ENCODE peak calls at places on chromosomes 4 and X, in five cellular contexts. U, L, G, I and V are unnamed samples. For H3K36me3, the result is how much of the 10 kb centered on the place peaks cover.

GRCh38 chrX:24145340-24146186 is 4.0 kb upstream of the ZFX start:
- DNase-seq in U (no peak), L (peak), G (no peak), I (no peak), V (no peak)

GRCh38 chr4:25253072-25253447 is 19.2 kb downstream of the PI4K2B start:
- DNase-seq in U (no peak), L (no peak), G (no peak), I (no peak), V (no peak)

GRCh38 chr4:22987861-22988260 is 295.1 kb downstream of the GBA3 start:
- DNase-seq in U (no peak), L (no peak), G (no peak), I (no peak), V (no peak)

GRCh38 chr4:33107813-33108212 is 2387.6 kb downstream of the PCDH7 start:
- DNase-seq in U (no peak), L (no peak), G (no peak), I (no peak), V (no peak)

GRCh38 chr4:40564004-40564403 is 65.7 kb downstream of the RBM47 start:
- DNase-seq in U (no peak), L (no peak), G (no peak), I (no peak), V (no peak)

GRCh38 chr4:69066945-69067344 is 29.3 kb upstream of the UGT2B7 start:
- DNase-seq in U (no peak), L (no peak), G (no peak), I (no peak), V (no peak)

GRCh38 chr4:21512351-21512750 is 436.2 kb downstream of the KCNIP4 start:
- DNase-seq in U (no peak), L (no peak), G (peak), I (no peak), V (no peak)

GRCh38 chrX:1903380-1903935 is 288.6 kb downstream of the ASMT start:
- DNase-seq in U (no peak), L (peak), G (no peak), I (no peak), V (no peak)

GRCh38 chr4:16439003-16439402 is 212.7 kb upstream of the TAPT1 start:
- DNase-seq in U (no peak), L (no peak), G (no peak), I (no peak), V (no peak)

GRCh38 chrX:70262952-70263567 is 3.1 kb upstream of the P2RY4 start:
- DNase-seq in U (peak), L (peak), G (peak), I (no peak), V (no peak)

GRCh38 chrX:11759172-11759460 is 1.1 kb downstream of the MSL3 start:
- DNase-seq in U (no peak), L (no peak), G (no peak), I (no peak), V (no peak)

GRCh38 chrX:100931218-100931924 is 2.7 kb upstream of the XKRX start:
- DNase-seq in U (no peak), L (no peak), G (no peak), I (no peak), V (no peak)

GRCh38 chr4:4470208-4470607 is 71.6 kb downstream of the STX18 start:
- DNase-seq in U (no peak), L (no peak), G (no peak), I (no peak), V (no peak)

GRCh38 chr4:98603683-98604573 is 54.5 kb downstream of the TSPAN5 start:
- DNase-seq in U (no peak), L (no peak), G (no peak), I (no peak), V (no peak)

GRCh38 chr4:80263541-80264351 is 2.7 kb upstream of the FGF5 start:
- DNase-seq in U (peak), L (no peak), G (no peak), I (no peak), V (no peak)
- TF ChIP-seq CTCF in U (peak), L (no peak), G (no peak), I (no peak), V (no peak)

GRCh38 chrX:131789664-131790063 is 233.4 kb upstream of the STK26 start:
- DNase-seq in U (no peak), L (no peak), G (no peak), I (no peak), V (no peak)

GRCh38 chrX:131791608-131792355 is 231.3 kb upstream of the STK26 start:
- DNase-seq in U (no peak), L (no peak), G (no peak), I (no peak), V (no peak)

GRCh38 chrX:131792789-131793462 is 230.2 kb upstream of the STK26 start:
- DNase-seq in U (no peak), L (no peak), G (no peak), I (peak), V (no peak)

GRCh38 chrX:131795442-131796229 is 227.5 kb upstream of the STK26 start:
- DNase-seq in U (no peak), L (no peak), G (no peak), I (no peak), V (no peak)

DNA sequence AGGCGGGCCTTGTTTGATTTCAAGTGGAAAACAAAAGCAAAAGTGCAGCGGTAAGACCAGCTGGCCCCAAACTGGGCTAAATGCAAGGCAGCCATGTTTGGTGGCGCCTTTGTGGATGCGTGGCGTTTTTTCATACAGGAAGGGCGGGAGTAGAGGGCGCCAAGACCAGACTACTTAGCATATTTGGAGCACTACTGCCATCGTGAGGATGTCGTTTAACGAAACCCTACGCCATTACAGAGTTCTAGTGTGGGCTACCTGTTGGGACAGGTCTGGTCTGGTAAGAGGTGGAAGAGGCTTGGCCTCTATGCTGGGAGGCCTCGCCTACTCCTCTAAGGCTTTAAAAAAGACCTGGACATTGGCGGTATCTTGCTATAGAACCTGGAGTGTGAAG is 230.7 kb upstream of the STK26 start:
- DNase-seq in U (no peak), L (no peak), G (no peak), I (peak), V (peak)
- H3K36me3 ChIP-seq in U (half or more), L (under half), G (under half), I (under half), V (under half)

GRCh38 chr4:165335163-165335703 is 7.8 kb downstream of the MSMO1 start:
- DNase-seq in U (no peak), L (no peak), G (no peak), I (no peak), V (no peak)

GRCh38 chr4:165332502-165332901 is 5.0 kb downstream of the MSMO1 start:
- DNase-seq in U (no peak), L (no peak), G (no peak), I (no peak), V (no peak)

GRCh38 chr4:165331823-165332222 is 4.4 kb downstream of the MSMO1 start:
- DNase-seq in U (peak), L (no peak), G (no peak), I (no peak), V (no peak)

GRCh38 chr4:165331316-165331715 is 3.8 kb downstream of the MSMO1 start:
- DNase-seq in U (no peak), L (no peak), G (no peak), I (no peak), V (no peak)

DNA sequence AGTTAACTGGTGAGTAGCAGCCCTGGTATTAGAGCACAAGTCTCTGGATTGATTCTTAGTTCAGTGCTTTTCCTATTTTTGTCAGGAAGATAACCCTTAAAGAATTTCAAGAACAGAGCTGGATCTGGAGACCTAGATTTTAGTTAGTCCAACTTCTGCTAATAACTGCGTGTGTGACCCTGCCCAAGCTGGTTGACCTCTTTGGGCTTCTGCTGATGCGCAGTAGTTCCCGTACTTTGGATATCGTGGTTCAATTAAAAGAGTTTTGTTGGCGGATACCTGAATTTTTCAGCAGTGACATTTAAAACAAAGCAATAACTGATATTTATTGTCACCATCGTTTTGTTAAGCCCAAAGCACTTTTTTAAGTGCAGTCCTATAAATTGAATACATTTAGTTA is 9.3 kb downstream of the MSMO1 start:
- DNase-seq in U (no peak), L (no peak), G (no peak), I (no peak), V (no peak)
- TF ChIP-seq CTCF in U (no peak), L (no peak), G (no peak), I (no peak), V (no peak)

GRCh38 chr4:132865458-132865857 is 283.6 kb upstream of the PCDH10 start:
- DNase-seq in U (no peak), L (no peak), G (no peak), I (no peak), V (no peak)

GRCh38 chr4:132860976-132861375 is 288.1 kb upstream of the PCDH10 start:
- DNase-seq in U (no peak), L (no peak), G (no peak), I (no peak), V (no peak)

GRCh38 chr4:132865922-132866321 is 283.2 kb upstream of the PCDH10 start:
- DNase-seq in U (no peak), L (no peak), G (no peak), I (no peak), V (no peak)

GRCh38 chr4:132863619-132864018 is 285.5 kb upstream of the PCDH10 start:
- DNase-seq in U (no peak), L (no peak), G (no peak), I (no peak), V (no peak)

DNA sequence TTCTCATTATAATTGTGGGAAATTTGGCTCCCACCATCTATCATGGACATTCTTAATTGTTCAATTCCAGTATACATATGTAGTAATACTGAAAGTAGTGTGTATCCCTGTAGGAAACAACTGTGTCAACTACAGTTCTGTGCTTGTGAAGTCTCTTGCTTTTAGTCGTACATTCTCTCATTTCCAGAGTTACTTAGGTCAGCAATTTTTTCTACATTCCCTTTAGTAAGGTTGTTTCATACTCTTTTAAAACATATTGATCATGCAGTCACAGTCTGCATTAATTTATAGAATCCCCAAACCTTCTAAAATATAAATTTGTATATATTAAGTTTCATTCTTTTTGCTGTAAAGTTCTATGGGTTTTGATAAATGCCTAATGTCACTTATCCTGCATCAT is 289.2 kb upstream of the PCDH10 start:
- DNase-seq in U (no peak), L (no peak), G (no peak), I (no peak), V (no peak)
- H3K36me3 ChIP-seq in U (under half), L (under half), G (under half), I (under half), V (under half)

DNA sequence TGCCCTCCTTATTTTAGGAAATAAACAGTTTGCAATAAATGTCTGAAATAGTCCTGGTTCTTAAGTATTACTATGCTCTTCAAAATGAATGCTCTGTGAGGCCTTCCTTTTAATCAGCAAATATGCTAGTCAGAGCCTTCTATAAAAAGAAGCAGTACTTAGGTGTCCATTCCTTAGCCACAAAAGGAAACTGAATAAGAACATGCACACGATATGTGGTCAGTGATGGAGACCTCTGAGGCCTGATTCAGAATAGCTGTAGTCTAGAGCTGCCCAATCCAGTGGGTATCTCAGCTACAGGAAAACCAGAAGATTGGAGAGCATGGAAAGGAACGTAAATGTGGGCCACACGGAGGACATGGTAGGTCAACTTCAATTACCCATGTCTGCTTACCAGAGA is 141.8 kb downstream of the RASL11B start:
- DNase-seq in U (no peak), L (no peak), G (no peak), I (no peak), V (no peak)
- TF ChIP-seq CTCF in U (no peak), L (no peak), G (no peak), I (no peak), V (no peak)